ENCODE peak calls at places on chromosomes 6 and 20, in five cellular contexts. D, P, U, G and M are unnamed samples.

GRCh38 chr6:2768125-2768524 is 2.9 kb downstream of the WRNIP1 start:
- DNase-seq in D (no peak), P (no peak), U (no peak), G (no peak), M (no peak)

GRCh38 chr6:37021356-37022129 is 16.1 kb downstream of the FGD2 start:
- DNase-seq in D (no peak), P (peak), U (no peak), G (no peak), M (no peak)

GRCh38 chr20:17841751-17842191 is 126.8 kb downstream of the SNX5 start:
- DNase-seq in D (no peak), P (no peak), U (no peak), G (no peak), M (no peak)

GRCh38 chr6:87588756-87589407 is 905 bp downstream of the RARS2 start:
- DNase-seq in D (no peak), P (no peak), U (no peak), G (no peak), M (no peak)

GRCh38 chr6:148964467-148964866 is 217.6 kb downstream of the UST start:
- DNase-seq in D (no peak), P (no peak), U (no peak), G (no peak), M (no peak)

GRCh38 chr6:158843751-158844683 is 24.8 kb upstream of the EZR start:
- DNase-seq in D (no peak), P (peak), U (no peak), G (no peak), M (no peak)

GRCh38 chr20:51233345-51233744 is 210.4 kb upstream of the KCNG1 start:
- DNase-seq in D (no peak), P (no peak), U (no peak), G (no peak), M (no peak)

GRCh38 chr6:18327621-18328548 is 59.3 kb upstream of the RNF144B start:
- DNase-seq in D (no peak), P (no peak), U (no peak), G (no peak), M (peak)

GRCh38 chr6:96467814-96468213 is 53.8 kb upstream of the UFL1 start:
- DNase-seq in D (no peak), P (no peak), U (no peak), G (no peak), M (no peak)

GRCh38 chr6:137240168-137240567 is 21.0 kb upstream of the IFNGR1 start:
- DNase-seq in D (no peak), P (peak), U (no peak), G (no peak), M (no peak)

GRCh38 chr6:34145161-34146020 is 496 bp downstream of the GRM4 start:
- DNase-seq in D (peak), P (no peak), U (no peak), G (no peak), M (peak)

GRCh38 chr6:1502041-1502440 is 107.7 kb upstream of the FOXC1 start:
- DNase-seq in D (no peak), P (no peak), U (no peak), G (no peak), M (no peak)
- TF ChIP-seq SUZ12 in D (no peak), P (no peak), U (no peak), G (no peak), M (no peak)

DNA sequence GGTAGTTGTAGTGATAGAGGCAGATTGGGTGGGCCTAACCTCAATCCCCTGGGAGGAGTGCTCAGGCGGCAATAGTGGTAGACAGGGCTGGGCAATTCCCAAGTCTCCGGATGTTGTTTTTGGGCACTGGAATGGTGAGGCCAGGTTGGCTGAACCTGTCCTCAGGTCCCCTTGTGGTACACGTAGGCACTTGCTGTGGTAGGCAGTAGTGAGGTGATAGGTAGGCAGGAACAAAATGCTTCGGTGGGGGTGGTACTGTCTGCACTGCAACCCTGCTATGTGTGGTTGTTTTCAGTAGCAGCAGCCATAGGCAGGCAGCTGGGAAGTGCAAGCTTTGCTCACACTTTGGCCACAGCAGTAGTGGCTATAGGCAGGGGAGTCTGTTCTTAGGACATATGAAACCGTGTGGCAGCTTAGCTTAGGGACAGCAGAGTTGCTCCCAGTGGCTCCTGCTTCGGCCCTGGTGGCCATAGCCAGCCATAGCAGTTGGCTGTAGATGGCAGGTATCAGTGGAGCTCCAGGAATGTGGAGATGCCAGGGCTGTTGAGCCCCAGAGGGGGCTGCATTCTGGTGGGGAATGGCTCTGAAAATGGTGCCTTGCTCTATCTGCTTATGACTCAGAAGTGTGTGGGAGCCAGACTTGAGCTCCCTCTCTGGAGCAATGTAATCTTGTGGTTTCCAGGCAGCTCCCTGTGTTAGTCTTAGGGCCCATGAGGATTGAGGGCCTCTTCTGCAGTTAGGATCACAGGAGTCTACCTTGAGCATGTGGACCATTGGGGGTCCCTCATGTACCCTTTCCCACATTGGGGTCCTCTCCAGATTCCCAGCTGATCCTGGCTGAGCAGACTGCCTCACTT is 241.8 kb upstream of the BMP2 start:
- DNase-seq in D (peak), P (no peak), U (no peak), G (peak), M (peak)
- TF ChIP-seq SUZ12 in D (no peak), P (no peak), U (no peak), G (no peak), M (no peak)

GRCh38 chr20:3628502-3629314 is 34.5 kb downstream of the GFRA4 start:
- DNase-seq in D (no peak), P (peak), U (no peak), G (no peak), M (no peak)
- TF ChIP-seq SUZ12 in D (no peak), P (no peak), U (no peak), G (no peak), M (no peak)

GRCh38 chr20:59616306-59616705 is 12.0 kb downstream of the PHACTR3 start:
- DNase-seq in D (no peak), P (no peak), U (no peak), G (no peak), M (no peak)
- TF ChIP-seq SUZ12 in D (no peak), P (no peak), U (no peak), G (no peak), M (no peak)

GRCh38 chr20:22456109-22456508 is 128.3 kb downstream of the FOXA2 start:
- DNase-seq in D (no peak), P (no peak), U (no peak), G (peak), M (peak)
- TF ChIP-seq SUZ12 in D (no peak), P (no peak), U (no peak), G (no peak), M (no peak)

GRCh38 chr6:168355716-168356522 is 36.3 kb upstream of the DACT2 start:
- DNase-seq in D (peak), P (peak), U (no peak), G (no peak), M (no peak)
- TF ChIP-seq SUZ12 in D (no peak), P (no peak), U (no peak), G (no peak), M (no peak)

GRCh38 chr6:35650015-35650414 is 38.7 kb downstream of the FKBP5 start:
- DNase-seq in D (no peak), P (no peak), U (no peak), G (no peak), M (no peak)

GRCh38 chr6:35651244-35651643 is 37.5 kb downstream of the FKBP5 start:
- DNase-seq in D (no peak), P (no peak), U (no peak), G (no peak), M (no peak)

GRCh38 chr6:35654883-35655282 is 33.8 kb downstream of the FKBP5 start:
- DNase-seq in D (no peak), P (no peak), U (no peak), G (no peak), M (no peak)
- TF ChIP-seq SUZ12 in D (no peak), P (no peak), U (no peak), G (no peak), M (no peak)